ENCODE peak calls at places on chromosomes 1 and 21, in ten cellular contexts. N, K, R, M, Y, P, D, G, C and B are unnamed samples.

GRCh38 chr1:180150982-180151381 is 3.7 kb upstream of the QSOX1 start:
- DNase-seq in M (no peak), K (no peak), D (no peak), Y (no peak), C (no peak), N (no peak), R (no peak), P (no peak), G (no peak), B (no peak)

GRCh38 chr21:34593423-34593822 is 21.5 kb downstream of the RCAN1 start:
- DNase-seq in D (no peak), K (no peak), N (no peak), P (no peak), Y (no peak), C (no peak), G (no peak), R (peak; percentile 52), M (no peak), B (no peak)

GRCh38 chr1:189022015-189022414 is 1455.6 kb downstream of the BRINP3 start:
- DNase-seq in Y (no peak), G (no peak), R (no peak), C (no peak), N (no peak), K (no peak), D (no peak), P (no peak), M (no peak), B (no peak)

GRCh38 chr1:92858564-92859399 is 26.9 kb downstream of the RPL5 start:
- DNase-seq in N (peak; percentile 79), R (peak; percentile 48), M (peak; percentile 78), D (peak; percentile 53), Y (peak; percentile 65), G (peak; percentile 75), K (peak; percentile 69), C (peak; percentile 59), P (no peak), B (peak; percentile 63)

GRCh38 chr1:200610846-200611245 is 9.7 kb downstream of the KIF14 start:
- DNase-seq in P (no peak), R (no peak), C (no peak), N (no peak), D (no peak), G (no peak), M (no peak), K (no peak), Y (no peak), B (no peak)

GRCh38 chr1:111656093-111657017 is 36.8 kb downstream of the RAP1A start:
- DNase-seq in N (peak; percentile 31), D (no peak), G (no peak), Y (peak; percentile 64), M (no peak), K (peak; percentile 48), P (no peak), R (no peak), C (peak; percentile 26), B (peak; percentile 31)

GRCh38 chr21:38775733-38776132 is 30.0 kb upstream of the ETS2 start:
- DNase-seq in K (peak; percentile 52), P (no peak), D (no peak), N (no peak), M (no peak), Y (no peak), R (no peak), G (no peak), C (no peak), B (no peak)

GRCh38 chr1:20586939-20587638 is 1.8 kb upstream of the CDA start:
- DNase-seq in R (no peak), D (no peak), G (no peak), P (peak; percentile 44), M (no peak), N (no peak), C (peak; percentile 40), Y (no peak), K (peak; percentile 45), B (no peak)

GRCh38 chr1:81414417-81415087 is 386.2 kb upstream of the ADGRL2 start:
- DNase-seq in K (peak; percentile 63), C (peak; percentile 85), R (peak; percentile 82), P (peak; percentile 58), D (no peak), G (no peak), M (no peak), Y (peak; percentile 84), N (peak; percentile 7), B (no peak)

GRCh38 chr1:40684669-40685068 is 6.8 kb upstream of the NFYC start:
- DNase-seq in N (no peak), C (no peak), D (no peak), R (no peak), M (no peak), G (no peak), K (no peak), Y (no peak), P (no peak), B (no peak)

GRCh38 chr1:38014171-38014570 is 1.6 kb downstream of the UTP11 start:
- DNase-seq in K (no peak), P (no peak), R (no peak), D (no peak), N (no peak), M (no peak), C (no peak), Y (no peak), G (no peak), B (no peak)

GRCh38 chr1:70048336-70048735 is 157.0 kb downstream of the LRRC40 start:
- DNase-seq in C (no peak), D (no peak), P (no peak), K (no peak), Y (no peak), R (no peak), N (no peak), M (no peak), G (no peak), B (no peak)

GRCh38 chr1:53341521-53341895 is 13.6 kb upstream of the LRP8 start:
- DNase-seq in C (no peak), N (no peak), Y (no peak), M (no peak), P (no peak), G (no peak), R (peak; percentile 9), D (no peak), K (no peak), B (no peak)

GRCh38 chr21:43701936-43702784 is 16.8 kb upstream of the PDXK start:
- DNase-seq in D (no peak), N (no peak), K (no peak), M (no peak), Y (no peak), C (no peak), P (no peak), R (no peak), G (no peak), B (no peak)

GRCh38 chr1:101357444-101357986 is 120.7 kb downstream of the S1PR1 start:
- DNase-seq in G (peak; percentile 82), Y (peak; percentile 49), K (peak; percentile 55), N (peak; percentile 87), M (peak; percentile 86), C (peak; percentile 47), P (no peak), R (peak; percentile 52), D (no peak), B (peak; percentile 46)

GRCh38 chr1:216183427-216183826 is 239.8 kb downstream of the USH2A start:
- DNase-seq in M (no peak), K (no peak), D (no peak), Y (no peak), P (no peak), R (no peak), G (no peak), N (no peak), C (no peak), B (no peak)

DNA sequence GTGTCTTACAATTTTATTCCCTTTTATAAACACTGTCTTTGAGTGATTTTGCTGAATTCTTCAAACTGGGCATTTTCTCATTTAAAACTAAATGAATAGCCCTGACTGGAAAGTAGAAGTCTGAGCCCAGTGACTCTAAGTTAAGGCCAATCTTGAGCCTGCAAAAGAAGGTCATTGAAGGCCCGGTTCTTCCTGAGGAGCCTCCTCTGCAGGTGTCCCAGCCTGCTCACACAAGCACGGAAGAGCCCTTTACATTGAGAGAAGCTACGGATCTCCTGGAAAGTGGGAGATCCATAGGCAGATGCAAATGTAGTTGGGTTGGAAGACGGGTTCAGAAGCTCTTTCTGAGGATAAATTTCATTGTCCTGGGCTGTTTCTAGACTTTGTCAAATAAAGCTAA is 3.9 kb downstream of the ZNF678 start:
- DNase-seq in M (no peak), K (no peak), D (no peak), N (no peak), C (no peak), R (no peak), P (no peak), Y (no peak), G (no peak), B (no peak)
- H3K4me3 ChIP-seq in M (no peak overlapping the region), K (no peak overlapping the region), D (no peak overlapping the region), N (no peak overlapping the region), C (no peak overlapping the region), R (no peak overlapping the region), P (no peak overlapping the region), Y (no peak overlapping the region), G (no peak overlapping the region), B (no peak overlapping the region)

DNA sequence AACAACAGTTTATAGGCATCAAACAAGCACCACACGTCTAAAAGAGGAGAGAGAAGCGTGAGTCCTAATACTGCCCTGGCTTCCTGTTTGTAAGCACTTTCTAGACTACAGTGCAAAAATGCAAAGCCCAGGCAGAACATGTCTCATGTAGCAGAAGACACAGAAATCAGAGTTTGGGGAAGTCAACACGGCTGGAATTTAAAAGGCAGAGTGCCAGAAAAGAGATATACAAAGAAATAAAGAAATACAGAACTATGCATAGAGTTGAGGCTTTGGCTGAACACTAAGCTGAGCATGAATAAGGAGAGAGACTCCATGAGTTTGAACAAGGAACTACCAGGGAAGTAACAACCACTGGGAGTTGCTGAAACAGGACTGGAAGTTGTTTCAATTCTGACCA is 566.6 kb upstream of the NR5A2 start:
- DNase-seq in K (no peak), R (no peak), P (no peak), D (no peak), N (peak; percentile 24), G (no peak), M (no peak), Y (no peak), C (no peak), B (no peak)
- H3K4me3 ChIP-seq in K (no peak overlapping the region), R (no peak overlapping the region), P (no peak overlapping the region), D (no peak overlapping the region), N (no peak overlapping the region), G (no peak overlapping the region), M (no peak overlapping the region), Y (no peak overlapping the region), C (no peak overlapping the region), B (no peak overlapping the region)

DNA sequence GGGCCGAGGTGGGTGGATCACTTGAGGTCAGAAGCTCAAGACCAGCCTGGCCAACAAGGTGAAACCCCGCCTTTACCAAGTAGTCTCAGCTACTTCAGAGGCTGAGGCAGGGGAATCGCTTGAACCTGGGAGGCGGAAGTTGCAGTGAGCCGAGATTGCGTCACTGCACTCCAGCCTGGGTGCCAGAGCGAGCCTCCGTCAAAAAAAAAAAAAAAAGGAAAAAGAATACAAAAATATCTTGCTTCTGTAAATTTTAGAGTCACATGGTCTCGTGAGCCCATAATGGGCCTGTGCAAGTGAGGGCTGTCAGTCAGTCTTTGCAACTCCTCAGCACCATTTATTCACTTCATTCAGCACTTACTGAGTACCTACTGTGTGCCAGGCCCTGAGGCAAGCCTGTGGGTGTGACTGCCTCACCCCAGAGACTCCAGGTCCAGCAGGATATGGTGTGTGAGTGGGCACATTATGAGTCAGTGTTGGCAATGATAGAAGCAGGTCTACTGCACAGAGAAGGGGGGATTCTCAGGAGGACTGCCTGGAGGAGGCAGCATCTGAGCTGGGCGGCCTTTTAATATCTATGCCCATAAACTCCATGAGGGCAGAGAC is 46.7 kb upstream of the TARDBP start:
- DNase-seq in Y (peak; percentile 37), C (peak; percentile 44), K (peak; percentile 53), G (peak; percentile 44), P (no peak), N (no peak), R (peak; percentile 50), D (no peak), M (peak; percentile 50), B (no peak)
- H3K4me3 ChIP-seq in Y (no peak overlapping the region), C (no peak overlapping the region), K (no peak overlapping the region), G (no peak overlapping the region), P (no peak overlapping the region), N (no peak overlapping the region), R (no peak overlapping the region), D (no peak overlapping the region), M (no peak overlapping the region), B (no peak overlapping the region)

GRCh38 chr1:43174873-43175272 is 2.7 kb downstream of the CFAP57 start:
- DNase-seq in C (no peak), D (no peak), K (no peak), M (no peak), R (no peak), N (no peak), Y (no peak), P (no peak), G (no peak), B (no peak)
- H3K4me3 ChIP-seq in C (no peak overlapping the region), D (no peak overlapping the region), K (no peak overlapping the region), M (no peak overlapping the region), R (no peak overlapping the region), N (no peak overlapping the region), Y (no peak overlapping the region), P (no peak overlapping the region), G (no peak overlapping the region), B (no peak overlapping the region)